ENCODE peak calls at places on chromosomes 13 and 19, in eight cellular contexts. O is CD8-positive, alpha-beta memory T cell; A is stromal cell of bone marrow; Y is hepatocyte; W is DMS153; C is GM04504; L is EL; E is choroid plexus epithelial cell. I is an unnamed sample.

GRCh38 chr19:31145909-31146453 is 203.3 kb downstream of the TSHZ3 start:
- DNase-seq in E (no peak), C (no peak), Y (no peak), L (no peak), A (no peak), W (no peak), O (no peak), I (no peak)

GRCh38 chr19:33547676-33548075 is 26.1 kb upstream of the PEPD start:
- DNase-seq in Y (no peak), A (no peak), W (no peak), L (no peak), C (no peak), E (no peak), O (no peak), I (no peak)

GRCh38 chr13:73938375-73939070 is 195.7 kb downstream of the KLF12 start:
- DNase-seq in O (no peak), A (peak), Y (peak), C (peak), W (peak), L (peak), E (peak), I (no peak)

GRCh38 chr13:94481966-94482365 is 2.5 kb upstream of the DCT start:
- DNase-seq in W (no peak), A (peak), L (peak), Y (peak), E (peak), O (no peak), C (peak), I (no peak)

GRCh38 chr13:101452519-101453485 is at the start of gene ITGBL1:
- DNase-seq in A (no peak), Y (no peak), C (no peak), O (no peak), W (no peak), E (peak), L (peak), I (no peak)

GRCh38 chr19:1285737-1286360 is at the start of gene EFNA2:
- DNase-seq in W (no peak), A (no peak), L (no peak), C (no peak), Y (peak), O (no peak), E (no peak), I (no peak)

GRCh38 chr19:1247747-1248453 is 483 bp upstream of the MIDN start:
- DNase-seq in O (peak), A (no peak), E (peak), C (no peak), L (peak), W (peak), Y (peak), I (peak)

GRCh38 chr13:70523622-70524021 is 415.4 kb upstream of the KLHL1 start:
- DNase-seq in E (peak), A (no peak), O (no peak), W (no peak), C (no peak), Y (no peak), L (no peak), I (peak)

GRCh38 chr13:107866007-107866665 is 349.2 kb downstream of the LIG4 start:
- DNase-seq in Y (peak), O (no peak), L (no peak), C (no peak), A (no peak), E (peak), W (peak), I (peak)

GRCh38 chr13:109362606-109363005 is 423.8 kb downstream of the IRS2 start:
- DNase-seq in Y (no peak), W (no peak), O (no peak), C (no peak), A (no peak), E (no peak), L (no peak), I (no peak)

GRCh38 chr19:34577531-34578101 is 96.1 kb downstream of the WTIP start:
- DNase-seq in W (no peak), Y (no peak), A (no peak), E (no peak), L (no peak), O (no peak), C (no peak), I (peak)

GRCh38 chr19:28961772-28962500 is 251.0 kb downstream of the UQCRFS1 start:
- DNase-seq in W (no peak), O (no peak), Y (no peak), C (no peak), A (no peak), E (peak), L (peak), I (no peak)

GRCh38 chr13:42478531-42479156 is 95.3 kb upstream of the TNFSF11 start:
- DNase-seq in W (no peak), O (no peak), Y (peak), L (no peak), A (peak), C (no peak), E (peak), I (peak)

GRCh38 chr19:28037186-28037585 is 1175.8 kb downstream of the UQCRFS1 start:
- DNase-seq in Y (no peak), O (no peak), C (no peak), W (no peak), L (no peak), A (no peak), E (no peak), I (no peak)

GRCh38 chr19:57056972-57057371 is 62.8 kb upstream of the USP29 start:
- DNase-seq in A (no peak), L (peak), Y (no peak), E (peak), O (no peak), C (no peak), W (no peak), I (peak)